ENCODE peak calls at places on chromosomes 5 and 9, in seven cellular contexts. I, S, P, B, G, V and R are unnamed samples.

GRCh38 chr9:117678882-117679281 is 25.3 kb upstream of the TLR4 start:
- DNase-seq in G (no peak), B (no peak), V (no peak), P (no peak), I (no peak), S (no peak), R (no peak)

GRCh38 chr5:180155331-180155881 is 53.6 kb downstream of the RASGEF1C start:
- DNase-seq in P (no peak), G (no peak), S (no peak), V (no peak), I (no peak), B (peak), R (peak)

GRCh38 chr9:71909887-71910601 is 949 bp downstream of the ABHD17B start:
- DNase-seq in I (peak), S (peak), G (peak), B (peak), P (peak), V (peak), R (peak)

GRCh38 chr5:169997736-169998284 is 17.5 kb upstream of the INSYN2B start:
- DNase-seq in V (no peak), G (no peak), I (no peak), B (no peak), S (no peak), P (no peak), R (no peak)

GRCh38 chr5:109558952-109559351 is 130.8 kb upstream of the MAN2A1 start:
- DNase-seq in I (no peak), P (no peak), G (no peak), S (no peak), B (no peak), V (no peak), R (no peak)

GRCh38 chr5:79172269-79172668 is 60.7 kb downstream of the BHMT start:
- DNase-seq in B (no peak), P (no peak), I (no peak), S (no peak), G (no peak), V (no peak), R (no peak)

GRCh38 chr5:149471406-149472183 is 79.6 kb downstream of the CSNK1A1 start:
- DNase-seq in G (peak), V (no peak), I (peak), S (no peak), B (peak), P (peak), R (no peak)

GRCh38 chr5:169161022-169161680 is 139.8 kb downstream of the SLIT3 start:
- DNase-seq in V (peak), B (no peak), P (no peak), G (peak), S (no peak), I (peak), R (peak)

GRCh38 chr5:51731641-51732040 is 348.4 kb downstream of the ISL1 start:
- DNase-seq in I (no peak), G (no peak), B (no peak), S (no peak), P (no peak), V (no peak), R (no peak)

DNA sequence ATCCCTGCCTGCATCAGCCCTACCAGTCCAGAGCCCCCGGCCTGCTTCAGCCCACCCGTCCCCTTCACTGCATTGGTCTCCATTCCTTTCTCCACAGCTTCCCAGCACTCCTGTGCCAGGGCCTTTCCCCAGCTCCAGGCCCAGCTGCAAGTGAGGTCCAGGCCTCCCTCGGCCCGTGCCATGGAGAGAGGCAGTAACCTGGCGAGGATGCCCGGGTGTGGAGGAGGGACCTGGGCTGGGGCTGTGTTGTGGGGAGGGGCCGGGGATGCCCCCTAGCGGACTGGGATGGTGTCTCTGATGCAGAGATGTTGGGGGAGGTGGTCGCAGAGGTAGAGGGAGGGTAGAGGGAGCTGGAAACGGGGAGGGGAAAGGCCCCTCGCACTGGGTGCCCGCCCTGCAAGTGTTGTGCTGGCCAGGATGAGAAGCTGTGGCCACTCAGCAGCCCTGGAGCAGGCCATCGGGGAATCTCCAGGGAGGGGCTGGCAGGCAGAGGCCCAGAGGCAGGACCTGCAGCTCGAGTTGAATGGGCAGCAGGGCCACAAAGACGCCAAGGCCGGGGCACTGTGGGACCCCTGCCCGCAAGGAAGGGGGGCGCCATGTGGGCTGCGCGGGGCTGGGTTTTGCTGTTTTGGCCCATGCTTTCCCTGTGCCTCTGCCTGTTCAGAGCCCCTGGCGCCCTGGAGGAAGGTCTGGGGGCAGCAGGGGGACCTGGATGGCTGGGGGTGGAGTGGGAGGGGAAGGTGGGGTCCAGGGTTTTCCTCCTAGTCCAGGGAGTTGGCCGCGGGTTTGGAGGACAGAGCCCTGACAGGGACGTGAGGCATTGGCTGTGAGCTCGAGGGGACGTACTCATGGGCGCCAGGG is 26.0 kb upstream of the NKD2 start:
- DNase-seq in B (no peak), I (peak), G (no peak), V (no peak), S (no peak), P (peak), R (peak)
- TF ChIP-seq CTCF in B (no peak), I (no peak), G (peak), V (no peak), S (no peak), P (no peak), R (peak)

GRCh38 chr5:173564106-173564505 is 52.3 kb downstream of the BOD1 start:
- DNase-seq in G (no peak), B (no peak), V (no peak), I (no peak), P (no peak), S (no peak), R (no peak)
- TF ChIP-seq CTCF in G (no peak), B (no peak), V (no peak), I (no peak), P (no peak), S (no peak), R (no peak)

GRCh38 chr5:435961-436640 is 6.9 kb upstream of the EXOC3 start:
- DNase-seq in I (peak), G (peak), B (no peak), V (peak), S (no peak), P (peak), R (no peak)
- TF ChIP-seq CTCF in I (no peak), G (peak), B (peak), V (no peak), S (no peak), P (no peak), R (peak)

GRCh38 chr5:72845889-72846288 is 29.4 kb downstream of the TNPO1 start:
- DNase-seq in P (no peak), V (no peak), S (no peak), G (no peak), I (no peak), B (no peak), R (no peak)

GRCh38 chr5:72844218-72844603 is 27.8 kb downstream of the TNPO1 start:
- DNase-seq in P (no peak), G (no peak), B (no peak), S (no peak), I (no peak), V (no peak), R (no peak)

GRCh38 chr5:72846483-72846882 is 30.0 kb downstream of the TNPO1 start:
- DNase-seq in I (no peak), G (no peak), B (no peak), V (no peak), P (no peak), S (no peak), R (no peak)

GRCh38 chr5:72841756-72842535 is 25.5 kb downstream of the TNPO1 start:
- DNase-seq in I (no peak), G (peak), S (no peak), V (no peak), B (no peak), P (no peak), R (no peak)

DNA sequence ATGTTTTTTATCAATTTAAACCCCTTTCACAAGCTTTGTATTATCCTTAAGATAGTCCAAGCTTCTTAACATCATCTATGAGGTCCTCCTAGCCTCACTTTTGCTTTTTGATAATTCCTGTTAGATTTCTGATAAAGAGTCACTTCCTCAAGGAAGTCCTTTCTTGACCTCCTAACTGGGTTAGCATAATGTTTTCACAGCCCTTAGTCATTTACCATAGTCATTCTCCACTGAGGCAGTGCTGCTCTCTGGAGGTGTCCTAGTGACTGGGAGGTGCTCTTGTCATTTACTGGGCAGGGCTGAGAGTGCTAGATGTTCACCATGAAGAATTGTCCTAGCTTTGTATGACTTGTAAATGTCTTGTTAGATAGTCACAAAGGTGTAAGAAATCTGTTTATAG is 26.4 kb downstream of the TNPO1 start:
- DNase-seq in I (no peak), B (no peak), V (no peak), S (no peak), P (peak), G (peak), R (no peak)
- TF ChIP-seq CTCF in I (no peak), B (no peak), V (no peak), S (no peak), P (no peak), G (peak), R (no peak)

DNA sequence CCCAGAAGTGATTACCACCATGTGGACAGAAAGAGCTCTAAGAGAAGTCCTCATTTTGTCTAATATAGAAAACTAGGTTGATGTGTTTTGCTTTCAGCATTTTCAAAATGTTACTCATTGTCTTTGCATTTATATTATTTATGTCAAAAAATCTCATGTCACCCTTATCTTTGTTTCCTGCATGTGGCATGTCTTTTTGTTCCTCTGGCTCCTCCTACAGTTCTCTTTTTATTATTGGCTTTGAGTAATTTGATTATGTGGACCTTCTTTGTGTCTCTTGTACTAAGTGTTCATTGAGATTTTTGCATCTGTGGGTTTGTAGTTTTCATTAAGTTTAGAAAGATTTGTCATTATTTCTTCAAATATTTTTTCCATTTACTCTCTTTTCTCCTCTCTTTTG is 58.8 kb downstream of the GNG10 start:
- DNase-seq in B (no peak), S (no peak), V (no peak), G (peak), I (no peak), P (no peak), R (no peak)
- TF ChIP-seq CTCF in B (no peak), S (peak), V (no peak), G (peak), I (no peak), P (no peak), R (no peak)

GRCh38 chr5:140174472-140175366 is at the start of gene CYSTM1:
- DNase-seq in V (peak), S (peak), G (peak), I (peak), B (peak), P (peak), R (peak)

GRCh38 chr5:140176028-140176382 is 1.0 kb downstream of the CYSTM1 start:
- DNase-seq in V (no peak), G (no peak), B (no peak), I (no peak), P (no peak), S (no peak), R (no peak)

GRCh38 chr5:140178082-140178410 is 3.1 kb downstream of the CYSTM1 start:
- DNase-seq in G (no peak), I (no peak), P (no peak), S (no peak), B (peak), V (no peak), R (no peak)

GRCh38 chr5:140174014-140174413 is 974 bp upstream of the CYSTM1 start:
- DNase-seq in S (no peak), I (no peak), G (no peak), P (no peak), B (no peak), V (no peak), R (no peak)

DNA sequence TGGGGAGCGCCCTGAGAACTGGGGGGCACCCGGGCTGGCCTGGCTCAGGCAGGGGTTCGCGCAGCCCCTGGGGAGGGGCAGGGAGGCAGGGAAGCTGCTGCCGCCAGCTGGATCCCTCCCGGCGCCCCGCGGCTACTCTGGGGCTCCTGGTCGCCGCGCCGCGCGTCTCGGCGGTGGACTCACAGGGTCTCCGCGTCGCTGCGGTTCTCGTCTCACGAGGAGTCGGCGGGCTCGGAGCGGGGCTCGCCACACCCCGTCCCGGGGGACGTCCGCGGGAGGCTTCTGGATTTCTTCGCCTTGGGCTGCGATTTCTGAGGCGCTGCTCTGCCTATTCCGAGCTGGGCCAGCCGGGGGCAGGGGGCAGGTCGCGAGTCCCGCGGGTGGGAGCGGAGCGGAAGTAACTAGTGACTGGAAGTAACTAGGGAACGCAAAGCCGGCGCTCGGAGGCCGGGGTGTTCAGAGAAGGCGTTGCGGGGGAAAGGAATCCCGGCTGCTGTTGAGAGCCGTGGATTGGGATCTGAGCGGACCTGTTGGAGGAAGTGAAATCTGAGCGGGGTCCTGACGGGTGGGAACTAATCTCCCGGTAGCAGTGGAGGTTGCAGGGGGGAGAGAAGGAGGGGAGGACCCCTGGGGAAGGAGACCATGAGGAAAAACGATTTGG is 509 bp downstream of the CYSTM1 start:
- DNase-seq in B (peak), G (peak), I (peak), V (peak), P (peak), S (peak), R (peak)
- TF ChIP-seq CTCF in B (peak), G (peak), I (no peak), V (no peak), P (no peak), S (no peak), R (peak)